ENCODE peak calls at places on chromosomes 5 and 9, in ten cellular contexts. One of them, this sample, is unnamed.

GRCh38 chr5:122846051-122846567 is 696 bp downstream of the SNX24 start:
- DNase-seq in HTR-8/SVneo: peak
- DNase-seq in DMS53: peak
- DNase-seq in EL: peak
- DNase-seq in cardiac fibroblast: peak
- DNase-seq in HS-5: peak
- DNase-seq in cardiac muscle cell: peak
- DNase-seq in NCI-H1105: no peak
- DNase-seq in kidney: no peak
- DNase-seq in right cardiac atrium: no peak
- DNase-seq in this sample: no peak

GRCh38 chr5:168734657-168735344 is 155.6 kb upstream of the PANK3 start:
- DNase-seq in NCI-H1105: no peak
- DNase-seq in HTR-8/SVneo: no peak
- DNase-seq in cardiac fibroblast: peak
- DNase-seq in kidney: no peak
- DNase-seq in DMS53: no peak
- DNase-seq in cardiac muscle cell: no peak
- DNase-seq in right cardiac atrium: peak
- DNase-seq in HS-5: no peak
- DNase-seq in EL: no peak
- DNase-seq in this sample: no peak

GRCh38 chr5:15992918-15993317 is 186.7 kb downstream of the MARCHF11 start:
- DNase-seq in DMS53: peak
- DNase-seq in HTR-8/SVneo: peak
- DNase-seq in NCI-H1105: no peak
- DNase-seq in cardiac fibroblast: peak
- DNase-seq in EL: peak
- DNase-seq in kidney: no peak
- DNase-seq in right cardiac atrium: no peak
- DNase-seq in cardiac muscle cell: no peak
- DNase-seq in HS-5: peak
- DNase-seq in this sample: no peak

GRCh38 chr9:24502548-24502947 is 43.1 kb downstream of the IZUMO3 start:
- DNase-seq in NCI-H1105: no peak
- DNase-seq in HTR-8/SVneo: no peak
- DNase-seq in kidney: no peak
- DNase-seq in DMS53: peak
- DNase-seq in cardiac muscle cell: no peak
- DNase-seq in EL: no peak
- DNase-seq in HS-5: no peak
- DNase-seq in cardiac fibroblast: no peak
- DNase-seq in right cardiac atrium: no peak
- DNase-seq in this sample: no peak

GRCh38 chr5:141507387-141508091 is 18.7 kb downstream of the PCDHGC5 start:
- DNase-seq in NCI-H1105: no peak
- DNase-seq in HS-5: no peak
- DNase-seq in HTR-8/SVneo: no peak
- DNase-seq in cardiac fibroblast: peak
- DNase-seq in DMS53: no peak
- DNase-seq in right cardiac atrium: peak
- DNase-seq in kidney: peak
- DNase-seq in EL: peak
- DNase-seq in cardiac muscle cell: peak
- DNase-seq in this sample: peak

GRCh38 chr9:112035166-112035816 is 138.7 kb downstream of the UGCG start:
- DNase-seq in right cardiac atrium: no peak
- DNase-seq in cardiac muscle cell: peak
- DNase-seq in kidney: no peak
- DNase-seq in HTR-8/SVneo: no peak
- DNase-seq in DMS53: no peak
- DNase-seq in cardiac fibroblast: no peak
- DNase-seq in EL: no peak
- DNase-seq in NCI-H1105: no peak
- DNase-seq in HS-5: no peak
- DNase-seq in this sample: no peak

GRCh38 chr5:79495311-79495710 is 18.6 kb downstream of the HOMER1 start:
- DNase-seq in cardiac fibroblast: no peak
- DNase-seq in HS-5: no peak
- DNase-seq in cardiac muscle cell: no peak
- DNase-seq in EL: no peak
- DNase-seq in NCI-H1105: no peak
- DNase-seq in DMS53: peak
- DNase-seq in kidney: no peak
- DNase-seq in HTR-8/SVneo: no peak
- DNase-seq in right cardiac atrium: no peak
- DNase-seq in this sample: no peak

GRCh38 chr5:176550275-176550831 is 1.2 kb downstream of the CDHR2 start:
- DNase-seq in HS-5: no peak
- DNase-seq in cardiac fibroblast: no peak
- DNase-seq in NCI-H1105: no peak
- DNase-seq in cardiac muscle cell: no peak
- DNase-seq in right cardiac atrium: no peak
- DNase-seq in kidney: peak
- DNase-seq in EL: no peak
- DNase-seq in DMS53: no peak
- DNase-seq in HTR-8/SVneo: no peak
- DNase-seq in this sample: no peak

GRCh38 chr5:116674881-116675627 is 100.4 kb upstream of the SEMA6A start:
- DNase-seq in kidney: no peak
- DNase-seq in cardiac muscle cell: no peak
- DNase-seq in HTR-8/SVneo: no peak
- DNase-seq in NCI-H1105: no peak
- DNase-seq in EL: no peak
- DNase-seq in right cardiac atrium: no peak
- DNase-seq in HS-5: no peak
- DNase-seq in cardiac fibroblast: no peak
- DNase-seq in DMS53: no peak
- DNase-seq in this sample: no peak

GRCh38 chr5:126516133-126516532 is 78.9 kb downstream of the ALDH7A1 start:
- DNase-seq in right cardiac atrium: no peak
- DNase-seq in DMS53: peak
- DNase-seq in EL: peak
- DNase-seq in HS-5: no peak
- DNase-seq in cardiac fibroblast: peak
- DNase-seq in cardiac muscle cell: peak
- DNase-seq in HTR-8/SVneo: peak
- DNase-seq in kidney: no peak
- DNase-seq in NCI-H1105: peak
- DNase-seq in this sample: no peak

GRCh38 chr9:84325347-84325982 is 15.1 kb downstream of the SLC28A3 start:
- DNase-seq in NCI-H1105: no peak
- DNase-seq in cardiac fibroblast: peak
- DNase-seq in HTR-8/SVneo: no peak
- DNase-seq in DMS53: no peak
- DNase-seq in cardiac muscle cell: no peak
- DNase-seq in kidney: no peak
- DNase-seq in right cardiac atrium: no peak
- DNase-seq in HS-5: peak
- DNase-seq in EL: peak
- DNase-seq in this sample: no peak

GRCh38 chr5:145495741-145496140 is 339.4 kb downstream of the PRELID2 start:
- DNase-seq in cardiac muscle cell: no peak
- DNase-seq in NCI-H1105: no peak
- DNase-seq in HS-5: peak
- DNase-seq in DMS53: peak
- DNase-seq in right cardiac atrium: no peak
- DNase-seq in EL: peak
- DNase-seq in cardiac fibroblast: peak
- DNase-seq in HTR-8/SVneo: peak
- DNase-seq in kidney: no peak
- DNase-seq in this sample: no peak

GRCh38 chr9:108634164-108634563 is 221.6 kb downstream of the ACTL7B start:
- DNase-seq in HTR-8/SVneo: no peak
- DNase-seq in kidney: no peak
- DNase-seq in right cardiac atrium: no peak
- DNase-seq in NCI-H1105: peak
- DNase-seq in EL: peak
- DNase-seq in HS-5: no peak
- DNase-seq in cardiac muscle cell: no peak
- DNase-seq in DMS53: peak
- DNase-seq in cardiac fibroblast: peak
- DNase-seq in this sample: no peak

GRCh38 chr9:26537211-26537610 is 355.4 kb downstream of the CAAP1 start:
- DNase-seq in HTR-8/SVneo: no peak
- DNase-seq in HS-5: peak
- DNase-seq in DMS53: no peak
- DNase-seq in NCI-H1105: no peak
- DNase-seq in kidney: no peak
- DNase-seq in right cardiac atrium: no peak
- DNase-seq in cardiac muscle cell: no peak
- DNase-seq in cardiac fibroblast: no peak
- DNase-seq in EL: peak
- DNase-seq in this sample: no peak